ENCODE peak calls at places on chromosomes 3 and 15, in ten cellular contexts. N, H, G, Z, L, O, T, C, W and F are unnamed samples.

GRCh38 chr15:66115568-66116206 is 137.9 kb downstream of the MEGF11 start:
- DNase-seq in W (no peak), G (no peak), O (peak; percentile 70), C (no peak), N (no peak), Z (peak; percentile 3), H (no peak), L (no peak), T (no peak), F (no peak)

GRCh38 chr15:26971303-26972018 is 480 bp downstream of the GABRG3 start:
- DNase-seq in H (no peak), O (no peak), N (no peak), W (no peak), G (no peak), T (no peak), Z (no peak), C (no peak), L (no peak), F (no peak)

GRCh38 chr3:104992618-104993017 is 374.1 kb upstream of the ALCAM start:
- DNase-seq in H (no peak), W (no peak), L (no peak), Z (no peak), G (no peak), N (no peak), T (no peak), O (no peak), C (no peak), F (no peak)

GRCh38 chr3:177966493-177966892 is 569.7 kb upstream of the KCNMB2 start:
- DNase-seq in N (no peak), C (no peak), W (no peak), L (no peak), H (no peak), G (no peak), Z (no peak), O (no peak), T (no peak), F (no peak)

GRCh38 chr15:90889736-90890456 is 5.6 kb downstream of the FES start:
- DNase-seq in G (no peak), C (no peak), Z (no peak), T (no peak), N (no peak), O (peak; percentile 68), L (no peak), W (no peak), H (no peak), F (no peak)

GRCh38 chr3:270688-271087 is 74.1 kb downstream of the CHL1 start:
- DNase-seq in L (no peak), G (no peak), H (no peak), T (no peak), Z (no peak), N (no peak), W (no peak), O (no peak), C (no peak), F (no peak)

GRCh38 chr3:30084304-30084703 is 522.1 kb upstream of the TGFBR2 start:
- DNase-seq in W (no peak), G (no peak), N (no peak), Z (no peak), L (no peak), T (no peak), H (no peak), O (no peak), C (no peak), F (no peak)

GRCh38 chr15:90599116-90599515 is 69.4 kb downstream of the CRTC3 start:
- DNase-seq in Z (no peak), O (no peak), W (no peak), C (no peak), N (no peak), G (no peak), T (no peak), H (no peak), L (no peak), F (no peak)

GRCh38 chr3:133037440-133037839 is 751 bp upstream of the TMEM108 start:
- DNase-seq in N (no peak), W (no peak), O (no peak), G (no peak), Z (no peak), H (no peak), C (no peak), T (no peak), L (no peak), F (no peak)

GRCh38 chr15:77023576-77024272 is 28.8 kb downstream of the PSTPIP1 start:
- DNase-seq in N (no peak), C (peak; percentile 13), T (no peak), L (no peak), O (no peak), G (no peak), Z (no peak), H (no peak), W (no peak), F (no peak)

GRCh38 chr3:169953462-169954141 is 13.0 kb upstream of the SEC62 start:
- DNase-seq in G (no peak), C (no peak), T (no peak), L (no peak), Z (no peak), O (no peak), H (no peak), W (no peak), N (no peak), F (no peak)

GRCh38 chr3:8968375-8968882 is 5.2 kb upstream of the RAD18 start:
- DNase-seq in T (no peak), Z (no peak), N (no peak), L (no peak), C (no peak), O (no peak), W (no peak), G (no peak), H (no peak), F (no peak)

GRCh38 chr15:62187910-62188309 is 22.8 kb upstream of the C2CD4B start:
- DNase-seq in T (no peak), H (no peak), G (no peak), L (no peak), Z (no peak), N (no peak), W (no peak), C (no peak), O (no peak), F (no peak)

GRCh38 chr3:128273841-128274573 is 120.7 kb downstream of the EEFSEC start:
- DNase-seq in T (no peak), C (no peak), L (no peak), W (no peak), G (no peak), Z (no peak), O (peak; percentile 59), N (no peak), H (no peak), F (no peak)

GRCh38 chr3:67601919-67602608 is 52.3 kb downstream of the SUCLG2 start:
- DNase-seq in N (no peak), T (no peak), W (no peak), Z (no peak), G (no peak), H (no peak), L (peak; percentile 87), C (no peak), O (no peak), F (no peak)

GRCh38 chr15:66752078-66752477 is 50.0 kb downstream of the SMAD6 start:
- DNase-seq in C (no peak), W (no peak), O (no peak), T (no peak), L (no peak), Z (no peak), H (no peak), G (no peak), N (no peak), F (no peak)

GRCh38 chr15:49901867-49902775 is 216.9 kb downstream of the ATP8B4 start:
- DNase-seq in W (no peak), L (peak; percentile 80), G (no peak), N (no peak), C (no peak), T (no peak), Z (peak; percentile 83), H (no peak), O (no peak), F (peak; percentile 78)
- H3K4me3 ChIP-seq in W (no peak overlapping the region), L (no peak overlapping the region), G (no peak overlapping the region), N (no peak overlapping the region), C (no peak overlapping the region), T (no peak overlapping the region), Z (no peak overlapping the region), H (no peak overlapping the region), O (no peak overlapping the region), F (no peak overlapping the region)

DNA sequence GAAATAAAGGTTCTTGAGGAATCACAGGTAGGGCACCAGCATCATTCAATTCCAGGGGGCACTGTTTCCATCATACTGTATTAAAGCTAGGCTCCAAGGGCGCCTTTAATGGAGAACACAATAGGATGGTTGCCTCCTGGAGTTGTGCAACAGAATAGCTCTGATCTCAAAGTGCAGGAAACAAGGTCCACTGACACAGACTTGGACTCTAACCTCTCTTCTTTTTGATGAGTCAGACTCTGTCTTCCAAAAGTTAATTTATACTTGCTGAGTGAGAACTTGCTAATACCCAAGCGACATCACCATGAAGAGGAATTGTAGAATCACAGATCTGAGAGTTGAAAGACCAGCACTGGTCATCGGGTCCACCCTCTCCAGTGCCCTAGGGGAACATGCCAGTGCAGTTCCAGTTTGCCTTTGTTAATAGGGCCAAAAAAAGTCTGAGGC is 94.4 kb upstream of the PHLDB2 start:
- DNase-seq in G (no peak), T (no peak), C (no peak), Z (peak; percentile 92), O (no peak), N (no peak), L (peak; percentile 57), W (no peak), H (peak; percentile 52), F (peak; percentile 72)
- H3K4me3 ChIP-seq in G (no peak overlapping the region), T (no peak overlapping the region), C (no peak overlapping the region), Z (no peak overlapping the region), O (no peak overlapping the region), N (no peak overlapping the region), L (no peak overlapping the region), W (no peak overlapping the region), H (no peak overlapping the region), F (no peak overlapping the region)

DNA sequence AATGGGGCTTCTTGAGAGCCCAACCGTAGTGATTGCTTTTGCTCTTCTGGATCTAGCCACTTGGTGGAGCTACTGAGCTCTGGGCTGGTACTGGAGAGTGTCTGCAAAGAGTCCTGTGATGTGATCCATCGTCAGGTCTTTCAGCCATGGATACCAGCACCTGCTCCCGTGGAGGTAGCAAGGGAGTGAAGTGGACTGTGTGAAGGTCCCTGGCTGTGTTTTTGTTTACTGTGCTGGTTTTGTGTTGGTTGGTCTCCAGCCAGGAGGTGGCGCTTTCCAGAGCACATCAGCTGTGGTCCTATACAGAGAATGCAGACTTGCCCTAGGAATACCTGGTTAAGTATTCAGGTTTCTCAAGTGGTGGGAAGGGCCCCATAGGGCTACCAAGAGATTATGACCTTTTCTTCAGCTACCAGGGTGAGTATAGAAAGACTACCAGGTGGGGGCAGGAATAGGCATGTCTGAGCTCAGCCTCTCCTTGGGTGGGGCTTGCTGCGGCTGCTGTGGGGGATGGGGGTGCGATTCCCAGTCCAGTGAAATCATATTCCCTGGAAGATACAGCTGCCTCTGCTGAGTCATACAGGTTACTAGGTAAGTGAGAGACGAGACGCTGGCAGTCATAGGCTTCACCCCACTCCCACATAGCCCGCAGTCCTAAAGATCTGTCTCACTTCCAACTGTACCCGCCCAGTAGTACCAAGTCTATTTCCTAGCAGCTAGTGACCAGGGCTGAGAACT is 733.7 kb downstream of the ZNF385D start:
- DNase-seq in L (no peak), T (no peak), C (no peak), N (no peak), O (no peak), G (no peak), Z (peak; percentile 2), H (no peak), W (no peak), F (peak; percentile 1)
- H3K4me3 ChIP-seq in L (no peak overlapping the region), T (no peak overlapping the region), C (no peak overlapping the region), N (no peak overlapping the region), O (no peak overlapping the region), G (no peak overlapping the region), Z (no peak overlapping the region), H (no peak overlapping the region), W (no peak overlapping the region), F (no peak overlapping the region)

GRCh38 chr3:98734311-98734710 is 28.8 kb upstream of the ST3GAL6 start:
- DNase-seq in Z (no peak), G (no peak), T (no peak), N (no peak), L (peak; percentile 33), C (no peak), W (no peak), H (no peak), O (no peak), F (peak; percentile 46)
- H3K4me3 ChIP-seq in Z (no peak overlapping the region), G (peak overlapping the region; percentile 90), T (no peak overlapping the region), N (peak overlapping the region; percentile 68), L (peak overlapping the region; percentile 66), C (no peak overlapping the region), W (no peak overlapping the region), H (no peak overlapping the region), O (peak overlapping the region; percentile 89), F (peak overlapping the region; percentile 93)